ENCODE peak calls at places on chromosomes 12 and 14, in four cellular contexts. One of them, this sample, is unnamed.

GRCh38 chr14:68482772-68483395 is 310.0 kb downstream of the ZFP36L1 start:
- DNase-seq in neural progenitor cell: no peak
- DNase-seq in GM23248: no peak
- DNase-seq in GM23338: no peak
- DNase-seq in this sample: no peak

GRCh38 chr12:47763481-47764344 is 5.0 kb upstream of the RAPGEF3 start:
- DNase-seq in neural progenitor cell: no peak
- DNase-seq in GM23248: no peak
- DNase-seq in GM23338: no peak
- DNase-seq in this sample: no peak

GRCh38 chr12:89236748-89237428 is 115.4 kb downstream of the DUSP6 start:
- DNase-seq in neural progenitor cell: no peak
- DNase-seq in GM23248: peak; percentile 53
- DNase-seq in GM23338: no peak
- DNase-seq in this sample: no peak

GRCh38 chr14:75259946-75260545 is 18.6 kb upstream of the FOS start:
- DNase-seq in neural progenitor cell: no peak
- DNase-seq in GM23248: peak; percentile 4
- DNase-seq in GM23338: no peak
- DNase-seq in this sample: no peak

GRCh38 chr12:26158078-26158764 is 33.4 kb upstream of the BHLHE41 start:
- DNase-seq in neural progenitor cell: no peak
- DNase-seq in GM23248: no peak
- DNase-seq in GM23338: peak; percentile 48
- DNase-seq in this sample: peak; percentile 39

GRCh38 chr14:35222324-35222723 is 69.9 kb upstream of the PSMA6 start:
- DNase-seq in neural progenitor cell: no peak
- DNase-seq in GM23248: no peak
- DNase-seq in GM23338: no peak
- DNase-seq in this sample: no peak

GRCh38 chr14:34229140-34229539 is 232.9 kb downstream of the SPTSSA start:
- DNase-seq in neural progenitor cell: no peak
- DNase-seq in GM23248: no peak
- DNase-seq in GM23338: no peak
- DNase-seq in this sample: no peak

GRCh38 chr12:14769837-14770494 is 33.3 kb downstream of the WBP11 start:
- DNase-seq in neural progenitor cell: peak; percentile 90
- DNase-seq in GM23248: peak; percentile 90
- DNase-seq in GM23338: peak; percentile 92
- DNase-seq in this sample: peak; percentile 95

GRCh38 chr14:33534636-33535035 is 416.2 kb downstream of the EGLN3 start:
- DNase-seq in neural progenitor cell: no peak
- DNase-seq in GM23248: no peak
- DNase-seq in GM23338: no peak
- DNase-seq in this sample: no peak

GRCh38 chr12:118402251-118402650 is 25.9 kb downstream of the SUDS3 start:
- DNase-seq in neural progenitor cell: no peak
- DNase-seq in GM23248: peak; percentile 97
- DNase-seq in GM23338: no peak
- DNase-seq in this sample: no peak

GRCh38 chr12:19850341-19851065 is 411.2 kb downstream of the AEBP2 start:
- DNase-seq in neural progenitor cell: no peak
- DNase-seq in GM23248: peak; percentile 44
- DNase-seq in GM23338: no peak
- DNase-seq in this sample: no peak

GRCh38 chr14:76574416-76574815 is 186.9 kb upstream of the VASH1 start:
- DNase-seq in neural progenitor cell: no peak
- DNase-seq in GM23248: no peak
- DNase-seq in GM23338: no peak
- DNase-seq in this sample: no peak

GRCh38 chr12:121767525-121768016 is 25.9 kb downstream of the RHOF start:
- DNase-seq in neural progenitor cell: no peak
- DNase-seq in GM23248: peak; percentile 90
- DNase-seq in GM23338: no peak
- DNase-seq in this sample: no peak

DNA sequence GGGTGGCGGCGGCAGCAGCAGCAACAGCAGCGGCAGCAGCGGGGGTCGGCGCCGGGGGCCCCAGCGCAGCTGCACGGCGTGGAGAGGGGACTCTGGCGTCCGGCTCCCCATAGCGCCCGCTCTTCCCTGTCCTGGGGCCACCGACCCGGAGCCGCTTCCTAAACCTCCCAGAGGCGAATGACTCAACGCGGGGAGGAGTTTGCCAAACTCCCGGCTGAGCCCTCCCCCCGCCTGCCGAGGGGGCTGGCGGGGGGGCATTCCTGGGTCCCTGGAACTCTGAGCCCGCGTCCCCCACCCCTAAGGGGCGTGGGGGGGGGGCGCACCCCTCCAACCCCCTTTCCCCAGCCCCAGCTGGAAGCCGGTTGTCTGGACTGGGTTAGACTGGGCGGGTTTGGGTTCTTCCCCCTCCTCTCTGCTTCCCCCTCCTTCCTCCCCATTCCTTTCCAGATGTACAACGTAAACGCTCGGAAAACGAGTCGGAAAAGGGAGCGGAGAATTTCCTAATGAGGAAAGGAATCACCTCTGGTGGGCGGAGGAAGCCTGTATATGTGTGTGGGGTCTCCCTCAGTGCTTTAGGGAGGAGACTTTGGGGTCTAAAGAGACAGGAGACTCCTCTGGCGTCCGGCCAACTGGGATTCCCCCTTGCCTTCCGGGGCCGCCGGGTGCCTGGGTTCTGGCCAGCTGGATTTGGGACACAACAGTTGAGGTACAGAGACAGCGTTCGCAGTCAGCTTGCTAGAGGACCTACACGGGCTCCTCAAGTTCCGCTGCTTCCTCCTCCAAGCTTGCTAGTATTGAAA is at the start of gene ITGA5:
- DNase-seq in neural progenitor cell: peak; percentile 77
- DNase-seq in GM23248: peak; percentile 93
- DNase-seq in GM23338: peak; percentile 73
- DNase-seq in this sample: no peak
- H3K4me1 ChIP-seq in neural progenitor cell: peaks cover 34% of the 10 kb centered on the region
- H3K4me1 ChIP-seq in GM23248: peaks cover 78% of the 10 kb centered on the region
- H3K4me1 ChIP-seq in GM23338: peaks cover 32% of the 10 kb centered on the region
- H3K4me1 ChIP-seq in this sample: peaks cover 8% of the 10 kb centered on the region

GRCh38 chr12:94516985-94517384 is 57.3 kb upstream of the CEP83 start:
- DNase-seq in neural progenitor cell: no peak
- DNase-seq in GM23248: peak; percentile 43
- DNase-seq in GM23338: no peak
- DNase-seq in this sample: no peak
- TF ChIP-seq EZH2phosphoT487 in neural progenitor cell: no peak
- TF ChIP-seq EZH2phosphoT487 in GM23248: no peak
- TF ChIP-seq EZH2phosphoT487 in GM23338: no peak
- TF ChIP-seq EZH2phosphoT487 in this sample: no peak

GRCh38 chr14:50000215-50001145 is 107.6 kb downstream of the ARF6 start:
- DNase-seq in neural progenitor cell: peak; percentile 23
- DNase-seq in GM23248: peak; percentile 95
- DNase-seq in GM23338: peak; percentile 41
- DNase-seq in this sample: peak; percentile 93
- H3K4me1 ChIP-seq in neural progenitor cell: peaks cover 10% of the 10 kb centered on the region
- H3K4me1 ChIP-seq in GM23248: peaks cover 66% of the 10 kb centered on the region
- H3K4me1 ChIP-seq in GM23338: peaks cover 28% of the 10 kb centered on the region
- H3K4me1 ChIP-seq in this sample: peaks cover 69% of the 10 kb centered on the region

DNA sequence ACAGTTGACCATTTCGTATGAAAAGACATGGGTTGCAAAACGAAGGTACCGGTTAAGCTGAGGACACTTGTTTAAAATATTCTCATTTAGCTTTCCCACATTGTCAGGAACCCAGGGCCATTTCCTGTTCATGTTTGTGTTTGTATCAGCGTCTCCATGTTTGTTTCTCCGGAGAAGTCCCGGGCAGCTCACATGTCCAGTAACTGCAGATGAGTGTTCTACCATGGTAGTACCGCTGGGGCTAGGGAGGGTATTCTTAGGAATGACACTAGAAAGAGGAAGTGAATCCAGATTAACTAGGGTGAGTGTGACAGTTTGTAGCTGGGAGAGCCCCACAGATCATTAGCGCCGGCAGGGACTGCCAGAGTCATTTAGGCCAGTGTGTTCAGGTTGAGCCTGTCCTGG is 50.0 kb upstream of the EVL start:
- DNase-seq in neural progenitor cell: no peak
- DNase-seq in GM23248: no peak
- DNase-seq in GM23338: peak; percentile 18
- DNase-seq in this sample: peak; percentile 22
- TF ChIP-seq EZH2phosphoT487 in neural progenitor cell: no peak
- TF ChIP-seq EZH2phosphoT487 in GM23248: no peak
- TF ChIP-seq EZH2phosphoT487 in GM23338: no peak
- TF ChIP-seq EZH2phosphoT487 in this sample: no peak

DNA sequence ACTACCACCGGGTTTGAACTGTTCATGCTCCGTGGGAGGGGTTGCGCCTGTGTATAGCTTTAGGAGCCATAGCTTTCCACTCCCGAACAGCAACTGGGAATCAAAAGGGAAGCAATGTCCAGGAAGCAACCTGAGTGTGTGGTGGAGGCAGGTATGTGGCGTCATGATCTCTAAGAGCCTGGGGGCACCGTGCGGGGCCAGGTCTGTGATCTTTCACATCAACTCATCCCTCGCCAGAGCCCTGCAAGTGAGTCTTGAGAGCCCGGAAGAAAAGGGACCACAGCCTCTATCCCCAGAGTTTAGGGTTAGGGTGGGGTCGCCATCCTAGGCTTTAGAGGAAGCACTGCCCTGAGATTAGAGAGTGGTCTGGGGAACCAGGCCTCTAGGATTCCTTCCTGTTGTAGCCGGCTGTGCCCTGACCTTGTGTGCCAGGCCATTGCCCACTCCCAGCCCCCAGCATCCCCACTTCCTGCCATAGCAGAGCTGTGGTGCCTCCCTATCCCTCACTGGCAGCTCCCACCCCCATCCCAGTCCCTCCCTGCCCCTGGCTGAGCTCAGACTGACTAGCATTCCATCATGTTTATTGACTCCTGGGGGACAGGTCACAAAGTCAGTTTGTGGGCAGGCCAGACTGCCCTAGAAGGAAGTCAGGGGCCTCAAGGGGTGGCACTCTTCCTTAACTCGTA is 733 bp upstream of the ADCY4 start:
- DNase-seq in neural progenitor cell: no peak
- DNase-seq in GM23248: no peak
- DNase-seq in GM23338: peak; percentile 30
- DNase-seq in this sample: no peak
- H3K4me1 ChIP-seq in neural progenitor cell: peaks cover 11% of the 10 kb centered on the region
- H3K4me1 ChIP-seq in GM23248: peaks cover 7% of the 10 kb centered on the region
- H3K4me1 ChIP-seq in GM23338: peaks cover 26% of the 10 kb centered on the region
- H3K4me1 ChIP-seq in this sample: peaks cover 37% of the 10 kb centered on the region

GRCh38 chr12:129971721-129972120 is 67.9 kb upstream of the TMEM132D start:
- DNase-seq in neural progenitor cell: no peak
- DNase-seq in GM23248: no peak
- DNase-seq in GM23338: no peak
- DNase-seq in this sample: no peak

GRCh38 chr12:129973236-129973961 is 69.6 kb upstream of the TMEM132D start:
- DNase-seq in neural progenitor cell: no peak
- DNase-seq in GM23248: no peak
- DNase-seq in GM23338: no peak
- DNase-seq in this sample: no peak
- TF ChIP-seq EZH2phosphoT487 in neural progenitor cell: no peak
- TF ChIP-seq EZH2phosphoT487 in GM23248: no peak
- TF ChIP-seq EZH2phosphoT487 in GM23338: no peak
- TF ChIP-seq EZH2phosphoT487 in this sample: no peak

DNA sequence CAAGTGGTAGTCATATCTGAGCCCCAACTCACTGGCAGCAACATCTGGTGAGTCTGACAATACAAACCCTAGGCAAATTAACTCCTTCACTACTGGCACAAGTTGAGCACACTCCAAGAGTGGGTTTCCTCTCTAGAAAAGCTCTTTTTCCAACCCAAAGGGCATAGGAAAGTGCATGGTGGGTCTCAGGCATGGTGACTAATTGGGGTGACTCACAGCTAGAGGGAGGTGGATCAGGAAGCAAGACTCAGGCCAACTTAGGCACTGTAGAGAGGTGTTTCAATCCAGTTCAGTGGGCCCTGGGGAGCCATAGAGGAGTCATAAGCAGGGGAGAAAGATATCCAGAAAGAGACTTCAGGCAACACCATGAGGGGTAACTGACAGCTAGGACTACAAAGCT is 42.3 kb downstream of the MAP1LC3B2 start:
- DNase-seq in neural progenitor cell: no peak
- DNase-seq in GM23248: peak; percentile 61
- DNase-seq in GM23338: no peak
- DNase-seq in this sample: no peak
- H3K4me1 ChIP-seq in neural progenitor cell: peaks cover 16% of the 10 kb centered on the region
- H3K4me1 ChIP-seq in GM23248: peaks cover 45% of the 10 kb centered on the region
- H3K4me1 ChIP-seq in GM23338: peaks cover 37% of the 10 kb centered on the region
- H3K4me1 ChIP-seq in this sample: no peaks in the 10 kb centered on the region

DNA sequence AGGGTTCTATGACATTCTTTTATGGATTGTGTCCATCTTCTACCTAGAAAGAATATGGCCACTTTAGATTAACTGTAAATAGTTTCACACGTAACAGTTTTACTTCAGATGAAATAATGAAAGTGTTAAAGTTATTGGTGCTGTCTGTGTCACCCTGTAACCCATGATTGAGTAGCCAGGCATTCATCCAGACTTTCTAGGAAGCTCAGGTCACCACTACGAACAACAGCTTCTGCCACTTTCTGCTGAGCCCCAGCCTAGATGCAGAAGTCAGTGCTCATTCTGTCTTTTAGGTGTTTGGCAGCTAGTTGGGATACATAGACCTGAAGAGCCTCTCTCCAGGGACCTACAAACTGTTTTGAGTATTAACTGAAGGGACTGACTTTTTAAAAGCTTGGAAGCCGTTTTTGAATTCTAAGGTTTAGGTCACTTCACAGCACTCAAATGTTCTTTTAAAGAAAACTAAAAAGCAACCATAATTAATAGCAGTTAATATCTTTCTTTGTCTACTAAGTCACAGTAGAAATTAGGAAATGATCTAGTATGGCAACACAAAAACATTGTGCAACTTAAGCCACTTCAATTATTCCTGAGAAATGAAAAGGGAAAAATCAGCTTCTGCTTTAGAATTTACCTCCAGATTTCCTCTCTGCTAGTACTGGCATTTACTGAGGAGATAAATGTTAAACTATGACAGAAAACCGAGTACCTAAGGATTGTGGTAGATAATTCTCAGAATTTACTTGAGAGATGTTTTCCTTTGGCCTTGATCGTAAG is 266.9 kb downstream of the CCDC91 start:
- DNase-seq in neural progenitor cell: no peak
- DNase-seq in GM23248: no peak
- DNase-seq in GM23338: no peak
- DNase-seq in this sample: no peak
- TF ChIP-seq EZH2phosphoT487 in neural progenitor cell: no peak
- TF ChIP-seq EZH2phosphoT487 in GM23248: no peak
- TF ChIP-seq EZH2phosphoT487 in GM23338: no peak
- TF ChIP-seq EZH2phosphoT487 in this sample: no peak

GRCh38 chr12:54024127-54024526 is 4.1 kb upstream of the HOXC6 start:
- DNase-seq in neural progenitor cell: peak; percentile 59
- DNase-seq in GM23248: peak; percentile 75
- DNase-seq in GM23338: peak; percentile 65
- DNase-seq in this sample: no peak

GRCh38 chr12:54021006-54021405 is 7.2 kb upstream of the HOXC6 start:
- DNase-seq in neural progenitor cell: no peak
- DNase-seq in GM23248: peak; percentile 56
- DNase-seq in GM23338: no peak
- DNase-seq in this sample: no peak

GRCh38 chr12:54024581-54024980 is 3.7 kb upstream of the HOXC6 start:
- DNase-seq in neural progenitor cell: no peak
- DNase-seq in GM23248: peak; percentile 48
- DNase-seq in GM23338: no peak
- DNase-seq in this sample: no peak

GRCh38 chr12:54021432-54022013 is 6.7 kb upstream of the HOXC6 start:
- DNase-seq in neural progenitor cell: peak; percentile 74
- DNase-seq in GM23248: peak; percentile 78
- DNase-seq in GM23338: peak; percentile 86
- DNase-seq in this sample: peak; percentile 24

GRCh38 chr12:54022960-54023884 is 5.0 kb upstream of the HOXC6 start:
- DNase-seq in neural progenitor cell: no peak
- DNase-seq in GM23248: peak; percentile 41
- DNase-seq in GM23338: no peak
- DNase-seq in this sample: no peak
- H3K4me1 ChIP-seq in neural progenitor cell: no peaks in the 10 kb centered on the region
- H3K4me1 ChIP-seq in GM23248: peaks cover 75% of the 10 kb centered on the region
- H3K4me1 ChIP-seq in GM23338: peaks cover 42% of the 10 kb centered on the region
- H3K4me1 ChIP-seq in this sample: peaks cover 80% of the 10 kb centered on the region

This sample was measured in OCI-LY7.